ENCODE peak calls at places on chromosomes 7 and 10, in eight cellular contexts. L is spleen, N is HL-60, B is upper lobe of left lung, U is HCT116, X is GM12878, G is esophagus muscularis mucosa, Q is transverse colon. Z is an unnamed sample.

GRCh38 chr7:107931740-107932515 is 40.9 kb downstream of the DLD start:
- DNase-seq in G (no peak), B (no peak), L (no peak), Q (no peak), U (no peak), X (no peak), N (no peak), Z (no peak)

GRCh38 chr10:72694476-72695369 is 2.8 kb downstream of the MCU start:
- DNase-seq in L (no peak), Q (no peak), X (no peak), G (no peak), B (peak), U (no peak), N (peak), Z (no peak)

GRCh38 chr7:106462365-106462859 is 177.6 kb upstream of the NAMPT start:
- DNase-seq in B (no peak), Q (no peak), G (no peak), N (peak), L (no peak), X (peak), U (no peak), Z (no peak)

GRCh38 chr10:47421057-47421952 is 37.2 kb upstream of the ZNF488 start:
- DNase-seq in G (peak), N (no peak), L (peak), B (no peak), Q (no peak), X (no peak), U (peak), Z (peak)

GRCh38 chr10:131900350-131901152 is at the start of gene PPP2R2D:
- DNase-seq in N (peak), G (peak), B (peak), Q (peak), U (peak), X (peak), L (peak), Z (no peak)

GRCh38 chr7:71348751-71349415 is 216.9 kb downstream of the GALNT17 start:
- DNase-seq in L (no peak), X (no peak), U (no peak), B (no peak), Q (no peak), N (no peak), G (no peak), Z (no peak)

GRCh38 chr7:100401811-100402210 is 26.7 kb downstream of the ZCWPW1 start:
- DNase-seq in X (no peak), U (no peak), L (no peak), G (no peak), Q (no peak), N (no peak), B (no peak), Z (no peak)

GRCh38 chr7:34486371-34486770 is 171.6 kb upstream of the NPSR1 start:
- DNase-seq in X (no peak), N (no peak), L (no peak), B (no peak), G (no peak), Q (no peak), U (no peak), Z (no peak)

GRCh38 chr10:90288403-90288933 is 569.4 kb downstream of the HTR7 start:
- DNase-seq in G (no peak), B (no peak), Q (no peak), U (peak), X (no peak), L (no peak), N (no peak), Z (no peak)

GRCh38 chr7:128841961-128842673 is 11.9 kb downstream of the FLNC start:
- DNase-seq in U (no peak), L (no peak), X (no peak), Q (peak), B (peak), G (no peak), N (no peak), Z (no peak)

GRCh38 chr10:97892961-97893360 is 43.3 kb downstream of the GOLGA7B start:
- DNase-seq in G (no peak), Q (no peak), L (no peak), X (no peak), B (no peak), N (no peak), U (no peak), Z (no peak)

GRCh38 chr7:64882341-64883112 is 20.5 kb upstream of the ZNF273 start:
- DNase-seq in U (no peak), G (peak), B (peak), Q (peak), X (no peak), N (no peak), L (peak), Z (peak)

GRCh38 chr10:132306951-132307751 is 599 bp downstream of the STK32C start:
- DNase-seq in B (peak), U (no peak), G (no peak), N (no peak), X (no peak), Q (peak), L (peak), Z (no peak)

GRCh38 chr10:130047336-130047735 is 63.3 kb downstream of the C10orf143 start:
- DNase-seq in B (no peak), G (no peak), N (no peak), X (no peak), L (no peak), U (no peak), Q (no peak), Z (no peak)

GRCh38 chr7:86598311-86598710 is 45.4 kb upstream of the GRM3 start:
- DNase-seq in Q (no peak), N (no peak), L (peak), X (no peak), G (no peak), B (no peak), U (no peak), Z (no peak)

GRCh38 chr10:24174014-24174413 is 34.9 kb upstream of the KIAA1217 start:
- DNase-seq in L (no peak), B (no peak), X (no peak), Q (no peak), G (no peak), N (no peak), U (no peak), Z (no peak)

DNA sequence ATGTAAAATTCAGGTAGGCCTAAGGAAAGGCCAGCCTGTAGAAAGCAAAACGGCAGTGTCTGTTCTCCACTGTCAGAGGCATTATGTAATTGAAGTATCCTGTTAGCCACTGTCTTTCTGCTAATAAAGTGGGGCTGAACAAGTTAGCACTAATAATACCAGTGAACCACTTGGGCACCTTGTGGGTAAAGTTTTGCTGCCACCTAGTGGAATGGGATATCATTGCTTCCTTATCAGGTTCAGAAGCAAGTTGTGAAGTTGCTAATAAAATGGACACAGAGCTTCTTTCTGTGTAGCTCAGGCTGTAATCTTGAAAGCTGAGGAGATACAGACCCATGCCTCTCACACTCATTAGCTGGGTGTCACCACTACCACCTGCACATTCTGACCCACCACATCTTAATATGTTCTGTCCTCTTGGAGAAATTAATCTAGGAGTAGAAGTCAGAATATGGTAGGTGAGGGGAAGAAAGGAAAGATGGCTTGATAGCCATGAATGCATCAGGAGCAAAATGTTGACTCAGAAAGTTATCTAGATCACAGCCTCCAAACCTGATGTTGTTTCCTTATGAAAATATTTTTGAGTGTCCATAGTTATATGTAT is 175.1 kb downstream of the SEPTIN7 start:
- DNase-seq in X (peak), L (no peak), U (peak), B (no peak), N (peak), Q (peak), G (no peak), Z (no peak)
- TF ChIP-seq POLR2AphosphoS5 in X (no peak), L (no peak), U (no peak), B (no peak), N (no peak), Q (no peak), G (no peak), Z (no peak)

GRCh38 chr10:21398549-21399345 is 126.7 kb downstream of the SKIDA1 start:
- DNase-seq in L (no peak), X (no peak), U (no peak), G (no peak), Q (no peak), N (no peak), B (no peak), Z (no peak)

GRCh38 chr10:21401196-21401595 is 124.3 kb downstream of the SKIDA1 start:
- DNase-seq in N (no peak), G (no peak), B (no peak), X (no peak), L (no peak), U (no peak), Q (no peak), Z (no peak)

GRCh38 chr10:21402606-21403083 is 122.8 kb downstream of the SKIDA1 start:
- DNase-seq in G (no peak), B (no peak), N (no peak), L (no peak), X (no peak), U (no peak), Q (no peak), Z (no peak)

GRCh38 chr10:21396889-21397288 is 128.6 kb downstream of the SKIDA1 start:
- DNase-seq in X (no peak), Q (no peak), G (no peak), N (no peak), B (no peak), U (no peak), L (no peak), Z (no peak)

GRCh38 chr10:21399392-21400015 is 126.0 kb downstream of the SKIDA1 start:
- DNase-seq in B (no peak), Q (no peak), N (no peak), X (no peak), U (no peak), G (no peak), L (no peak), Z (no peak)
- H3K27ac ChIP-seq in B (no peak), Q (no peak), N (no peak), X (no peak), U (no peak), G (no peak), L (no peak), Z (no peak)

GRCh38 chr7:104124469-104124868 is 83.3 kb downstream of the ORC5 start:
- DNase-seq in X (no peak), U (no peak), N (no peak), L (no peak), G (no peak), B (no peak), Q (no peak), Z (no peak)

GRCh38 chr7:104126411-104126841 is 81.4 kb downstream of the ORC5 start:
- DNase-seq in X (no peak), N (no peak), B (no peak), L (no peak), U (no peak), G (no peak), Q (no peak), Z (no peak)

GRCh38 chr7:104123786-104124185 is 84.0 kb downstream of the ORC5 start:
- DNase-seq in X (no peak), U (no peak), B (no peak), N (no peak), G (no peak), L (no peak), Q (no peak), Z (no peak)

GRCh38 chr7:104127204-104127603 is 80.6 kb downstream of the ORC5 start:
- DNase-seq in U (no peak), X (no peak), G (no peak), B (no peak), L (no peak), N (no peak), Q (no peak), Z (no peak)

DNA sequence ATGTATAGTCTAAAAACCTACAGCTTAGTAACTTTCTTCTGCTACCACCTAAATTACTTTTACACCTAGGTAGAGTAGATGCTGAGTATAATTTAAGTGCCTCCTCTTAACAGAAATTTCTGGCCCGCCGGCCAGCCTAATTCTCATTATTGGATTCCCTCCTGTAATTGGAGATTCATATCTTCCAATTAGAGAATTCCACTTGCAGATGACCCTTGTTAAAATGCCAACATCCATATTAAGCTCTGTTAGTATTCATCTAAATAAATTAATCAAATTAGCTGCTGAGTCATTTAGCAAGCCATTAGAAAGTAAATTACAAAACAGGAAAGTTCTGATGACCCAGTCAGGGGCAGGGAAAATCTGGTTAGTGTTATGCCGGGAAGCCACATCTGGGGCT is 82.9 kb downstream of the ORC5 start:
- DNase-seq in X (no peak), U (no peak), L (no peak), G (no peak), B (no peak), N (no peak), Q (no peak), Z (no peak)
- TF ChIP-seq POLR2AphosphoS5 in X (no peak), U (no peak), L (no peak), G (no peak), B (no peak), N (no peak), Q (no peak), Z (no peak)

GRCh38 chr10:69505636-69506318 is 54.5 kb downstream of the TSPAN15 start:
- DNase-seq in N (no peak), U (no peak), G (peak), L (peak), X (no peak), B (no peak), Q (no peak), Z (no peak)
- H3K27ac ChIP-seq in N (no peak), U (no peak), G (peak), L (no peak), X (no peak), B (no peak), Q (no peak), Z (no peak)

DNA sequence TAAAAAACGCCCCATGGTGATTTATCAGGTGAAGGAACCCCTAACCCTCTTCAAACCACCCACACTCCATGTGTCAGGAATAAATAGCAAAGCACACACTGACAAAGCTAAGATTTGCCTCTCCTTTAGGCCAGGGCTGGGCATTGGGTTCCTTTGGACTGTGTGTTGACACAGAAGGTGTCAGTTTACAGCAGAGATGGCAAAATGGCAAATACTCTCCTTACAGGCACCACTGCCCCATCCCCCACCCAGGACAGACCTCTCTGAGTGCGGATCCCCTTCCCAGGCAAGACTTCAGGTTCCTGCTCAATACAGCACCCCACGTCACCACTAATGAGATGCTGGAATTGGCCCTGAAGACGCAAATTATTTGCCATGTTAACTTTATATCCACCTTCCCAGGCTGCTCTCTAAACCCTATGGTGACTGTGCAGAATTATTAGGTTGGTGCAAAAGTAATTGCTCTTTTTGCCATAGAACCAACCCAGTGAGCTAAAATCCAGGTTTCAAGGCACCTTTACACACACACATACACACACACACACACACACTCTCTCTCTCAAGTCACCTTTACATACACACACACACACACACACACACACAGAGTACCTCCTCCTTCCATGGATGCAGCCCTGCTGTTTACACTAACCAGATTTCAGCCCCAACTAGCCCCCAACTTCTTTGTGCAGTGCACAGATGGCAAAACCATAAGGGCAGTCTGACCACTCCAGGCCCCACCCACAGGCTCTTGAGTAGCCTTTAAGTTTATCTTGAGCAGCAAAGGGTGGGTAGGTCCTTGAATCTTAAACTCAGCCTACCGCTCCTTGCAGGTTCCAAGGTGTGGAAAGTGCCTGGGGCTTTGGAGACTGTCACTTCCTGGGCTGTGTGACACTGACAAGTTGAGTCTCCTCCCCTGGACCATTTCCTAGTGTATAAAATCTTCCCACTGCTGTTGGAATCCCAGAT is 4.0 kb upstream of the ZCCHC24 start:
- DNase-seq in B (peak), N (no peak), G (no peak), L (peak), X (no peak), U (no peak), Q (no peak), Z (no peak)
- TF ChIP-seq POLR2AphosphoS5 in B (no peak), N (no peak), G (no peak), L (no peak), X (no peak), U (no peak), Q (no peak), Z (no peak)

DNA sequence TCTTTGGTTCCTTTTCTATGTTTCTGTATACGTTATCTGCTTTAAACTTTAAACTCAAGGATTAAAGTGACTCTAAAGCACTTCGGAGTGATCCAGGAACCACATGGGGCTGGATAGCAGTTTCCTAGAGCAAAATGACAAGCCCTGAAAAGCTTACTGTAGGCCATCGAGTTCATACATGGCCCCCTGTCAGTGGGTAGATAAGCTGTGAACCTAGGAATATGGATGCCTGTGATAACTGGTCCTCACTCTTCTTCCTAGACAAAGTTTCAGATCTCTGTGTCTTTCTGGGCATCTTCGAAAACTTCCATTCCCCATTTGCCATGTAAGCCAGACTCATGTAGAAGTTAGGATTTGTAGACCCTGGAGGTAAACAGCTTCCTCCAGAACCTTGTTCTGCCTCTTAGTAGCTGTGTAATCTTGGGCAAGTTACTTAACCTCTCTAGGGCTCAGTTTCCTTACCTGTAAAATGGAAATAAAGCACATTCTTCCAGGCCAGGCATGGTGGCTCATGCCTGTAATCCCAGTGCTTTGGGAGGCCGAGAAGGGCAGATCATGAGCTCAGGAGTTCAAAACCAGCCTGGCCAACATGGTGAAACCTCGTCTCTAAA is 49.3 kb upstream of the KMT2E start:
- DNase-seq in G (no peak), X (no peak), U (no peak), N (no peak), L (no peak), B (no peak), Q (no peak), Z (peak)
- H3K27ac ChIP-seq in G (peak), X (no peak), U (no peak), N (no peak), L (no peak), B (no peak), Q (peak), Z (no peak)

GRCh38 chr10:113356794-113357687 is 195.8 kb upstream of the HABP2 start:
- DNase-seq in X (no peak), L (no peak), G (no peak), U (no peak), Q (no peak), B (no peak), N (no peak), Z (no peak)
- TF ChIP-seq POLR2AphosphoS5 in X (no peak), L (no peak), G (no peak), U (no peak), Q (no peak), B (no peak), N (no peak), Z (peak)

GRCh38 chr7:126574276-126574675 is 678.5 kb downstream of the GRM8 start:
- DNase-seq in N (no peak), G (no peak), U (no peak), Q (no peak), X (no peak), B (no peak), L (no peak), Z (no peak)
- H3K27ac ChIP-seq in N (no peak), G (no peak), U (no peak), Q (no peak), X (no peak), B (no peak), L (no peak), Z (no peak)

Z was measured in vagina.